ENCODE peak calls at places on chromosomes 5 and 9, in four cellular contexts. Z, F, D and U are unnamed samples.

GRCh38 chr5:14445581-14446290 is 135.9 kb upstream of the OTULINL start:
- DNase-seq in Z (peak; percentile 44), F (peak; percentile 76), D (peak; percentile 31), U (no peak)

GRCh38 chr9:34988218-34989055 is 1.1 kb upstream of the DNAJB5 start:
- DNase-seq in Z (no peak), F (peak; percentile 47), D (peak; percentile 58), U (no peak)

GRCh38 chr9:109475526-109475925 is 22.6 kb downstream of the PTPN3 start:
- DNase-seq in Z (no peak), F (no peak), D (no peak), U (no peak)

GRCh38 chr9:6646028-6646636 is 603 bp upstream of the GLDC start:
- DNase-seq in Z (no peak), F (no peak), D (no peak), U (no peak)

GRCh38 chr9:89639367-89639795 is 34.6 kb downstream of the GADD45G start:
- DNase-seq in Z (no peak), F (peak; percentile 50), D (peak; percentile 73), U (no peak)

GRCh38 chr5:170791325-170791954 is 7.9 kb downstream of the GABRP start:
- DNase-seq in Z (peak; percentile 83), F (peak; percentile 78), D (peak; percentile 73), U (peak; percentile 86)

GRCh38 chr5:34487202-34487879 is 168.8 kb upstream of the RAI14 start:
- DNase-seq in Z (no peak), F (peak; percentile 89), D (no peak), U (no peak)

GRCh38 chr9:112308576-112308975 is 24.8 kb downstream of the PTBP3 start:
- DNase-seq in Z (no peak), F (no peak), D (no peak), U (peak; percentile 61)

GRCh38 chr9:92183449-92183848 is 68.2 kb upstream of the SPTLC1 start:
- DNase-seq in Z (no peak), F (no peak), D (no peak), U (no peak)

DNA sequence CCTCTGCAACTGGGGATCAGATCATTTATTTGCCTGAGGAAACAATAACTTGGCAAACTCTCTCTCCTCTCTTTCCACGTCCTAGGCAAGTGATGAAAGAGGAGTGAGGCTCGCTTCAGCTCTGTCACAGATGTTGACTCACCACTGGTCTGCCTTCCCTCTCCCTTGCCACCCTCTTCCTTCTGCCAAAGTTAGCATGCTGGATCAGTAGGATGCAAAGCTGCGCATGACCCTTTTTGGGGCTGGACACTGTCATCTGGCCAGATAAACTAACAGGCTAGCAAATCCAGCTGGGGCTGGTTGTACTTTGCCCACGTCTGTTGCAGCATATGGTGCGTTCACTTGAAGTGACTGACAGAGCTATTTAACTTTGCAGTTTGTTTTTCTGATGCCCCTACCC is 36.2 kb upstream of the SMARCA2 start:
- DNase-seq in Z (no peak), F (peak; percentile 80), D (no peak), U (no peak)
- H3K27ac ChIP-seq in Z (no peak overlapping the region), F (no peak overlapping the region), D (no peak overlapping the region), U (no peak overlapping the region)

DNA sequence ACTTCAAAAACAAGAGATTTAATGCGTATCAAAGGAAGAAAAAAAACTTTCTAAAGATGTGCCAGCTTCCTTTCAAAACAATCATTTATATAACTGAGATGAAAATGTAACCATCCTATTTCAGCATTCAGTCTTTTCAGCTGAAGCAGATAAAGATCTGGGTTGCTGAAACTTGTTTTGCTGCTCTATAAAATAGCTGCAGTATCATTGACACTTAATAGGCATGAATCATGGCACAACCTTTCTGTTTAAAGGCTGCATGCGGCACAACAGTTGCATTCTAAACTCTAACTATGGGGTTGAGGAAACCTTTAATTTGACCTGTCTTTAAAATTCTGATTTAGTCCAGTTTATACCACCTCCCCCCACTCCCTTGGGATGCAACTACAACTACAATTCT is 196.7 kb downstream of the MPDZ start:
- DNase-seq in Z (no peak), F (no peak), D (no peak), U (no peak)
- H3K4me3 ChIP-seq in Z (no peak overlapping the region), F (no peak overlapping the region), D (no peak overlapping the region), U (no peak overlapping the region)

GRCh38 chr9:114521846-114522245 is 16.6 kb upstream of the WHRN start:
- DNase-seq in Z (no peak), F (no peak), D (no peak), U (no peak)
- H3K27me3 ChIP-seq in Z (no peaks in the 10 kb centered on the region), F (peaks cover 23% of the 10 kb centered on the region), D (no peaks in the 10 kb centered on the region), U (no peaks in the 10 kb centered on the region)

GRCh38 chr9:130692365-130692764 is 1.2 kb upstream of the EXOSC2 start:
- DNase-seq in Z (peak; percentile 39), F (no peak), D (no peak), U (no peak)
- H3K27ac ChIP-seq in Z (no peak overlapping the region), F (peak overlapping the region; percentile 31), D (no peak overlapping the region), U (no peak overlapping the region)